ENCODE peak calls at places on chromosomes 6 and 20, in nine cellular contexts. V is transverse colon; O is PC-3; L is CD4-positive, CD25-positive, alpha-beta regulatory T cell; T is body of pancreas; E is OCI-LY7; Z is left lung; C is IMR-90; N is CD8-positive, alpha-beta memory T cell. I is an unnamed sample.

GRCh38 chr6:22980446-22980845 is 411.1 kb downstream of the HDGFL1 start:
- DNase-seq in V (no peak), O (peak), L (no peak), T (no peak), E (no peak), Z (no peak), C (peak), N (no peak), I (no peak)

GRCh38 chr6:71197267-71197666 is 91.3 kb upstream of the OGFRL1 start:
- DNase-seq in V (no peak), O (peak), L (no peak), T (no peak), E (no peak), Z (no peak), C (peak), N (no peak), I (no peak)

GRCh38 chr6:21596379-21597242 is 3.1 kb downstream of the SOX4 start:
- DNase-seq in V (peak), O (peak), L (peak), T (peak), E (peak), Z (peak), C (peak), N (no peak), I (peak)

GRCh38 chr6:96704713-96705112 is 132.6 kb downstream of the GPR63 start:
- DNase-seq in V (no peak), O (no peak), L (no peak), T (no peak), E (no peak), Z (no peak), C (no peak), N (no peak), I (no peak)

GRCh38 chr20:24718696-24719095 is 230.4 kb upstream of the CST7 start:
- DNase-seq in V (no peak), O (peak), L (no peak), T (no peak), E (no peak), Z (no peak), C (no peak), N (no peak), I (no peak)

GRCh38 chr6:1388927-1389790 is at the start of gene FOXF2:
- DNase-seq in V (no peak), O (no peak), L (no peak), T (no peak), E (no peak), Z (no peak), C (no peak), N (no peak), I (no peak)

GRCh38 chr6:68632620-68633195 is 2.4 kb upstream of the ADGRB3 start:
- DNase-seq in V (no peak), O (no peak), L (no peak), T (no peak), E (no peak), Z (no peak), C (no peak), N (no peak), I (no peak)

GRCh38 chr6:125370343-125370742 is 68.6 kb upstream of the HDDC2 start:
- DNase-seq in V (no peak), O (no peak), L (no peak), T (no peak), E (no peak), Z (no peak), C (no peak), N (no peak), I (no peak)

GRCh38 chr6:33289784-33290315 is 449 bp downstream of the PFDN6 start:
- DNase-seq in V (no peak), O (no peak), L (no peak), T (no peak), E (peak), Z (no peak), C (no peak), N (no peak), I (no peak)

GRCh38 chr6:135202821-135203220 is 21.7 kb downstream of the MYB start:
- DNase-seq in V (no peak), O (no peak), L (no peak), T (no peak), E (no peak), Z (no peak), C (no peak), N (no peak), I (no peak)

GRCh38 chr6:5280926-5281325 is 19.6 kb downstream of the FARS2 start:
- DNase-seq in V (no peak), O (no peak), L (no peak), T (no peak), E (no peak), Z (no peak), C (no peak), N (no peak), I (no peak)

GRCh38 chr6:113909224-113909856 is 52.2 kb downstream of the MARCKS start:
- DNase-seq in V (no peak), O (peak), L (no peak), T (peak), E (peak), Z (no peak), C (peak), N (no peak), I (no peak)

GRCh38 chr6:166025149-166025898 is 142.3 kb downstream of the TBXT start:
- DNase-seq in V (no peak), O (no peak), L (no peak), T (no peak), E (no peak), Z (no peak), C (peak), N (no peak), I (no peak)

GRCh38 chr6:107803957-107804356 is 20.2 kb downstream of the SCML4 start:
- DNase-seq in V (no peak), O (no peak), L (no peak), T (no peak), E (no peak), Z (no peak), C (no peak), N (no peak), I (no peak)

GRCh38 chr20:24755411-24755922 is 193.6 kb upstream of the CST7 start:
- DNase-seq in V (no peak), O (no peak), L (no peak), T (peak), E (no peak), Z (no peak), C (no peak), N (no peak), I (no peak)

GRCh38 chr6:54847799-54848597 is 1.4 kb downstream of the FAM83B start:
- DNase-seq in V (no peak), O (peak), L (no peak), T (no peak), E (no peak), Z (no peak), C (peak), N (no peak), I (no peak)

GRCh38 chr6:107811591-107812218 is 12.4 kb downstream of the SCML4 start:
- DNase-seq in V (no peak), O (peak), L (no peak), T (peak), E (no peak), Z (no peak), C (peak), N (no peak), I (no peak)

GRCh38 chr6:82178084-82178758 is 69.3 kb downstream of the IBTK start:
- DNase-seq in V (no peak), O (peak), L (no peak), T (no peak), E (no peak), Z (no peak), C (peak), N (no peak), I (no peak)

GRCh38 chr6:158837684-158838625 is 18.8 kb upstream of the EZR start:
- DNase-seq in V (no peak), O (no peak), L (no peak), T (no peak), E (no peak), Z (no peak), C (peak), N (no peak), I (no peak)

GRCh38 chr20:24048014-24048611 is 59.5 kb upstream of the GGTLC1 start:
- DNase-seq in V (no peak), O (no peak), L (no peak), T (no peak), E (no peak), Z (peak), C (no peak), N (no peak), I (no peak)

GRCh38 chr20:60851826-60852704 is 400.0 kb upstream of the CDH4 start:
- DNase-seq in V (no peak), O (no peak), L (no peak), T (no peak), E (peak), Z (no peak), C (no peak), N (no peak), I (no peak)

GRCh38 chr6:36840471-36841461 is 1.5 kb upstream of the CPNE5 start:
- DNase-seq in V (no peak), O (no peak), L (no peak), T (no peak), E (no peak), Z (no peak), C (no peak), N (peak), I (no peak)

GRCh38 chr6:89887452-89888137 is 6.7 kb upstream of the GJA10 start:
- DNase-seq in V (no peak), O (no peak), L (no peak), T (no peak), E (no peak), Z (no peak), C (no peak), N (no peak), I (no peak)

GRCh38 chr20:30412972-30413371 is 844.5 kb upstream of the DEFB115 start:
- DNase-seq in V (no peak), O (no peak), L (no peak), T (no peak), E (no peak), Z (no peak), C (no peak), N (no peak), I (no peak)

GRCh38 chr6:165768961-165769360 is 105.9 kb upstream of the PDE10A start:
- DNase-seq in V (no peak), O (no peak), L (no peak), T (no peak), E (no peak), Z (no peak), C (no peak), N (no peak), I (no peak)

DNA sequence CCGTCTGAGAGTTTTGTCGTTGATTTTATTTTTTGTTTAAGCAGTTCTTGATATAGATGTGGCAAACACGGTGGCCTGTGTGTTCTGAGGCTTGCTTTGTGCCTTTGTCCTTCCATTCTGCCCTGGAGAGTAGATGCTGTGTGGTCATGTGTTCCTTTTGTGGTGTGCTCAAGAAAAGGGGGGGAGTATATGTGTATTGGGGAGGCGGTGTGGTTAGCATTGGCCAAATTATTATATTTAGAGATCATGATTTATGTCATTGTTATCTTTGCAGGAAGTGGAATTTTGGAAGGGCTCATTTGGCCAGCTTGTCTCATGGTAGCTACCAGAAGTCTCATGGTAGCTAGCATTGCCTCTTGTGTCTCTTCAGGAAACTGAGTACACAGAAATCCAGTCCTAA is 16.4 kb downstream of the RREB1 start:
- DNase-seq in V (no peak), O (no peak), L (no peak), T (no peak), E (no peak), Z (no peak), C (no peak), N (no peak), I (no peak)
- H3K27ac ChIP-seq in V (no peak), O (no peak), L (no peak), T (peak), E (no peak), Z (peak), C (no peak), N (no peak), I (no peak)

GRCh38 chr20:44183282-44183681 is 3.7 kb downstream of the JPH2 start:
- DNase-seq in V (no peak), O (no peak), L (no peak), T (no peak), E (no peak), Z (no peak), C (no peak), N (no peak), I (no peak)
- H3K27ac ChIP-seq in V (peak), O (no peak), L (no peak), T (no peak), E (no peak), Z (no peak), C (no peak), N (no peak), I (peak)

GRCh38 chr6:109008951-109009760 is 85.5 kb downstream of the SESN1 start:
- DNase-seq in V (peak), O (peak), L (peak), T (peak), E (peak), Z (peak), C (peak), N (peak), I (peak)
- H3K27ac ChIP-seq in V (peak), O (no peak), L (peak), T (peak), E (no peak), Z (peak), C (peak), N (peak), I (peak)

DNA sequence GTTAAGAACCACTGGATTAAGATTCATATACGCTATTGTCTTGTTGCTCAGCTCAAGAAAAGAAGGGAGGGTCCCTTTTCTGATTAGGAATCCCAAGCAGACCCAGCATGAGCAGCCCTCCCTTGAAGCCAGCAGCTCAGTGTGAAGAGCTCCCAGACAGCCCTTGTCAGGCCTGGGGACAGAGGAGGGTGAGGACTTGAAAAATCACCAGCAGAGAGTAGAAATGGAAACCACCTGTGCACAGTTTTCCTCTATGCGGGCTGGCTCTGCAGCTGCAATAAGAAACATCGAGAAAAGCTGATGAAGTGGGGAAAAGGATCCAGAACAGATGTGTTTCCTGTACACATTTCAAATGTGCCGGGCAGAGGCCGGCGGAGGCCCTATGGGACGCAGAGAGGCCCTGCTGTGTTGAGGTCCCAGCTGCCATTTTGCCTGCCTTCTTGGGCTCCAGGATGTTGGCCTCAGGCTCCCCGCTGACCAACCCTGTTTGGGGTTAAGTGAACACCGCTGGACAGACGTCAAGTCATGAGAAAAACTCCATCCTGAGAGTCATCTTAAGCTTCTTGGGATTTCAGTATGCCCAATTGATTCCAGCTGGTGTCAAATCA is 150.6 kb upstream of the PHACTR3 start:
- DNase-seq in V (no peak), O (no peak), L (no peak), T (no peak), E (no peak), Z (no peak), C (no peak), N (no peak), I (no peak)
- H3K27ac ChIP-seq in V (no peak), O (no peak), L (no peak), T (no peak), E (no peak), Z (no peak), C (no peak), N (no peak), I (no peak)

GRCh38 chr6:30873137-30873640 is 11.1 kb upstream of the DDR1 start:
- DNase-seq in V (no peak), O (no peak), L (no peak), T (no peak), E (no peak), Z (no peak), C (no peak), N (no peak), I (no peak)

GRCh38 chr6:30875244-30876038 is 8.9 kb upstream of the DDR1 start:
- DNase-seq in V (no peak), O (no peak), L (no peak), T (no peak), E (no peak), Z (no peak), C (no peak), N (no peak), I (no peak)

GRCh38 chr6:30877419-30878262 is 6.7 kb upstream of the DDR1 start:
- DNase-seq in V (peak), O (peak), L (peak), T (peak), E (peak), Z (peak), C (peak), N (peak), I (peak)

GRCh38 chr6:30879684-30880427 is 4.5 kb upstream of the DDR1 start:
- DNase-seq in V (no peak), O (no peak), L (no peak), T (no peak), E (no peak), Z (no peak), C (no peak), N (no peak), I (no peak)

DNA sequence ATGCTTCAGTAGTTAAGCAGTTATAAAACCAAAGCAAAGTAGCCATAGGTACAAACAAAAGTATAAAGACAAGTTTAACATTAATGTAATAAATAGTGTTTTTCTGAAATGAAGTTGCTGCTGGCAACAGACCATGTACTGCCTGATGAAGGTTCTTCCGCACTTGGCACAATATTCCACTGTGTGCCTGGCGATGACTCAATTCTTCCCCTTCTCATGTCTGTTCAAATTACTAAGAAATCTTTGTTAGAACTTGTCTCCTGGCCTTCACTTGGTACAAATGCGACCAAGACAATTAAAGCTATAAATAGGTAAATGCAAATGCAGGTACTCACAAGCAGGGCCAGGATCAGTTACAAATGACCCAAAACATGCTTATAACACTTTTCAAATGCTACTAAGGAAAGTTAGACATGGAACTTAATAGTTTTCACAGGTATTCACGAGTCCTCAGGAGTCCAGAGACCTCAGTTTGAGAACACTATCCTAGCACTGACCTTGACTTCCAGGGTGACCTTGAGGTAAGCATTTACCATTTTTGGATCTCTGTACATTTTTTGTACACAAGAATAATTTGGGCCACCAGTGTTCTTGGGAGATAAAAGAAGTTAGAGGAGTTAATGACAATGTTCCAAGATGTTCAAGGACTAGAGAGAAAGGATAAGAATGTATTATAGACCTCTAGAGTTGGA is 8.1 kb upstream of the DDR1 start:
- DNase-seq in V (no peak), O (peak), L (no peak), T (peak), E (no peak), Z (no peak), C (peak), N (no peak), I (no peak)
- H3K27ac ChIP-seq in V (peak), O (peak), L (no peak), T (peak), E (no peak), Z (no peak), C (no peak), N (peak), I (peak)

GRCh38 chr6:149806127-149806526 is 56.6 kb downstream of the PCMT1 start:
- DNase-seq in V (no peak), O (no peak), L (no peak), T (no peak), E (peak), Z (no peak), C (peak), N (no peak), I (no peak)
- H3K27ac ChIP-seq in V (no peak), O (no peak), L (no peak), T (no peak), E (no peak), Z (no peak), C (no peak), N (no peak), I (no peak)

GRCh38 chr6:31420546-31420945 is 17.2 kb downstream of the MICA start:
- DNase-seq in V (no peak), O (no peak), L (no peak), T (no peak), E (no peak), Z (no peak), C (no peak), N (no peak), I (no peak)

GRCh38 chr6:31426395-31426794 is 23.0 kb downstream of the MICA start:
- DNase-seq in V (no peak), O (no peak), L (no peak), T (no peak), E (no peak), Z (no peak), C (no peak), N (no peak), I (no peak)

GRCh38 chr6:31422587-31422986 is 19.2 kb downstream of the MICA start:
- DNase-seq in V (no peak), O (no peak), L (no peak), T (no peak), E (no peak), Z (no peak), C (no peak), N (no peak), I (no peak)

GRCh38 chr6:31419842-31420241 is 16.4 kb downstream of the MICA start:
- DNase-seq in V (no peak), O (peak), L (no peak), T (no peak), E (no peak), Z (no peak), C (no peak), N (no peak), I (no peak)

GRCh38 chr6:31423550-31423949 is 20.2 kb downstream of the MICA start:
- DNase-seq in V (no peak), O (no peak), L (no peak), T (no peak), E (peak), Z (no peak), C (no peak), N (no peak), I (no peak)
- H3K27ac ChIP-seq in V (no peak), O (no peak), L (no peak), T (no peak), E (no peak), Z (no peak), C (no peak), N (no peak), I (no peak)

GRCh38 chr6:73452107-73452461 is at the start of gene CGAS:
- DNase-seq in V (peak), O (peak), L (peak), T (peak), E (peak), Z (peak), C (peak), N (peak), I (peak)
- H3K27ac ChIP-seq in V (peak), O (peak), L (peak), T (no peak), E (no peak), Z (peak), C (peak), N (peak), I (peak)

DNA sequence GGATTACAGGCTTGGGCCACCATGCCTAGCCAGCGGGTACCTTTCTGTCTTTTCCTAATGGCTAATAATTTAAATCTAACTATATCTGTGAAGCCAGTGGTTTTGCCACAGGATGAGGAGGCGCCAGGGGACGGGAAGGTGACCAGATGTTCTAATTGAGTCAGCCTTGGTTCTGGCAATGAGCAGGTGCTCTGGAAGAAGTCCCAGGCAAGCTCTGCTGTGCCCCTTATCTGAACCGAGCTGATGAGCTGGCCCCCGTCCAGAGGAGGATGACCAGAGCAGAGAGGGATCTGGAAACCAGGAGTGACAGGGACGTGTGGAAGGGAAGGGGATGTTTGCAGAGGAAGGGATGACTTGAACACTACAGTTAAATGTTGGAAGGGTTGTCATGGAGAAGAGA is 46.7 kb downstream of the SLC35D3 start:
- DNase-seq in V (no peak), O (peak), L (no peak), T (peak), E (no peak), Z (no peak), C (no peak), N (no peak), I (no peak)
- H3K27ac ChIP-seq in V (no peak), O (peak), L (no peak), T (no peak), E (no peak), Z (no peak), C (no peak), N (no peak), I (no peak)